ENCODE peak calls at places on chromosome 1, in six cellular contexts. O, Q, Y, P, W and F are unnamed samples.

GRCh38 chr1:232891116-232891515 is 59.3 kb upstream of the NTPCR start:
- DNase-seq in O (peak; percentile 55), Q (peak; percentile 79), Y (no peak), P (no peak), W (no peak), F (no peak)

GRCh38 chr1:157505481-157506272 is 46.6 kb downstream of the FCRL5 start:
- DNase-seq in O (peak; percentile 5), Q (peak; percentile 8), Y (no peak), P (peak; percentile 8), W (no peak), F (peak; percentile 22)

GRCh38 chr1:3068400-3069361 is at the start of gene PRDM16:
- DNase-seq in O (peak; percentile 39), Q (peak; percentile 4), Y (no peak), P (peak; percentile 19), W (peak; percentile 64), F (peak; percentile 0)

GRCh38 chr1:220884109-220884980 is 5.1 kb downstream of the HLX start:
- DNase-seq in O (no peak), Q (no peak), Y (no peak), P (no peak), W (peak; percentile 65), F (no peak)

GRCh38 chr1:240801445-240801844 is 189.5 kb upstream of the GREM2 start:
- DNase-seq in O (no peak), Q (no peak), Y (no peak), P (no peak), W (no peak), F (no peak)

GRCh38 chr1:86990826-86991225 is 76.4 kb downstream of the HS2ST1 start:
- DNase-seq in O (no peak), Q (no peak), Y (no peak), P (no peak), W (no peak), F (no peak)

GRCh38 chr1:225691377-225691776 is 38.5 kb upstream of the ENAH start:
- DNase-seq in O (no peak), Q (no peak), Y (no peak), P (no peak), W (no peak), F (no peak)

GRCh38 chr1:53332188-53332564 is 4.3 kb upstream of the LRP8 start:
- DNase-seq in O (no peak), Q (no peak), Y (no peak), P (peak; percentile 2), W (no peak), F (no peak)

GRCh38 chr1:77742011-77742555 is 17.6 kb downstream of the USP33 start:
- DNase-seq in O (no peak), Q (no peak), Y (no peak), P (no peak), W (no peak), F (peak; percentile 29)

GRCh38 chr1:193539731-193540459 is 353.5 kb upstream of the B3GALT2 start:
- DNase-seq in O (no peak), Q (no peak), Y (no peak), P (peak; percentile 49), W (no peak), F (no peak)

GRCh38 chr1:178091986-178092745 is 1.7 kb upstream of the RASAL2 start:
- DNase-seq in O (peak; percentile 60), Q (no peak), Y (no peak), P (no peak), W (no peak), F (no peak)

GRCh38 chr1:188782220-188782841 is 1695.3 kb downstream of the BRINP3 start:
- DNase-seq in O (no peak), Q (no peak), Y (no peak), P (no peak), W (no peak), F (no peak)

GRCh38 chr1:27643626-27644368 is 8.8 kb upstream of the FGR start:
- DNase-seq in O (no peak), Q (no peak), Y (peak; percentile 55), P (peak; percentile 76), W (peak; percentile 73), F (no peak)

GRCh38 chr1:93114403-93114802 is 35.3 kb downstream of the MTF2 start:
- DNase-seq in O (no peak), Q (no peak), Y (no peak), P (no peak), W (no peak), F (no peak)

GRCh38 chr1:159700312-159700711 is 14.1 kb downstream of the CRP start:
- DNase-seq in O (no peak), Q (no peak), Y (no peak), P (no peak), W (no peak), F (no peak)

GRCh38 chr1:9280015-9280860 is 12.5 kb upstream of the SPSB1 start:
- DNase-seq in O (peak; percentile 88), Q (peak; percentile 83), Y (no peak), P (peak; percentile 74), W (peak; percentile 89), F (no peak)

GRCh38 chr1:227763246-227764018 is 28.2 kb downstream of the SNAP47 start:
- DNase-seq in O (no peak), Q (no peak), Y (no peak), P (no peak), W (no peak), F (no peak)

GRCh38 chr1:193303849-193304248 is 117.4 kb upstream of the B3GALT2 start:
- DNase-seq in O (no peak), Q (no peak), Y (no peak), P (no peak), W (no peak), F (no peak)

GRCh38 chr1:41366428-41367101 is 5.3 kb downstream of the FOXO6 start:
- DNase-seq in O (no peak), Q (no peak), Y (no peak), P (peak; percentile 29), W (peak; percentile 63), F (peak; percentile 97)

GRCh38 chr1:47104816-47105215 is 32.4 kb upstream of the CYP4A22 start:
- DNase-seq in O (no peak), Q (no peak), Y (no peak), P (no peak), W (no peak), F (no peak)

GRCh38 chr1:156958247-156958714 is 37.8 kb downstream of the LRRC71 start:
- DNase-seq in O (no peak), Q (no peak), Y (no peak), P (no peak), W (no peak), F (no peak)

GRCh38 chr1:37307907-37308570 is 166.3 kb upstream of the ZC3H12A start:
- DNase-seq in O (no peak), Q (no peak), Y (no peak), P (no peak), W (no peak), F (no peak)

GRCh38 chr1:245052258-245052657 is 102.5 kb upstream of the KIF26B start:
- DNase-seq in O (no peak), Q (no peak), Y (no peak), P (no peak), W (no peak), F (no peak)

GRCh38 chr1:37574834-37575479 is 18.2 kb downstream of the DNALI1 start:
- DNase-seq in O (peak; percentile 15), Q (peak; percentile 60), Y (no peak), P (peak; percentile 6), W (no peak), F (no peak)